ENCODE peak calls at places on chromosomes 6 and 20, in seven cellular contexts. One of them, this sample, is unnamed.

GRCh38 chr6:28474441-28475219 is 31.3 kb upstream of the ZSCAN23 start:
- DNase-seq in fibroblast of the aortic adventitia: peak
- DNase-seq in dermis blood vessel endothelial cell: peak
- DNase-seq in T follicular helper cell: no peak
- DNase-seq in keratinocyte: peak
- DNase-seq in endothelial cell: peak
- DNase-seq in naive thymus-derived CD8-positive, alpha-beta T cell: no peak
- DNase-seq in this sample: no peak

GRCh38 chr20:8940311-8940710 is 128.6 kb upstream of the PLCB4 start:
- DNase-seq in fibroblast of the aortic adventitia: no peak
- DNase-seq in dermis blood vessel endothelial cell: no peak
- DNase-seq in T follicular helper cell: no peak
- DNase-seq in keratinocyte: no peak
- DNase-seq in endothelial cell: no peak
- DNase-seq in naive thymus-derived CD8-positive, alpha-beta T cell: no peak
- DNase-seq in this sample: no peak

GRCh38 chr20:25310268-25310920 is 62.5 kb downstream of the PYGB start:
- DNase-seq in fibroblast of the aortic adventitia: peak
- DNase-seq in dermis blood vessel endothelial cell: peak
- DNase-seq in T follicular helper cell: peak
- DNase-seq in keratinocyte: no peak
- DNase-seq in endothelial cell: no peak
- DNase-seq in naive thymus-derived CD8-positive, alpha-beta T cell: no peak
- DNase-seq in this sample: peak

GRCh38 chr6:104969785-104970581 is 13.1 kb downstream of the LIN28B start:
- DNase-seq in fibroblast of the aortic adventitia: peak
- DNase-seq in dermis blood vessel endothelial cell: no peak
- DNase-seq in T follicular helper cell: no peak
- DNase-seq in keratinocyte: no peak
- DNase-seq in endothelial cell: no peak
- DNase-seq in naive thymus-derived CD8-positive, alpha-beta T cell: no peak
- DNase-seq in this sample: no peak

GRCh38 chr6:136901212-136901784 is 20.8 kb upstream of the SLC35D3 start:
- DNase-seq in fibroblast of the aortic adventitia: peak
- DNase-seq in dermis blood vessel endothelial cell: no peak
- DNase-seq in T follicular helper cell: no peak
- DNase-seq in keratinocyte: no peak
- DNase-seq in endothelial cell: no peak
- DNase-seq in naive thymus-derived CD8-positive, alpha-beta T cell: no peak
- DNase-seq in this sample: no peak

GRCh38 chr20:37914672-37915433 is 11.9 kb downstream of the VSTM2L start:
- DNase-seq in fibroblast of the aortic adventitia: no peak
- DNase-seq in dermis blood vessel endothelial cell: no peak
- DNase-seq in T follicular helper cell: no peak
- DNase-seq in keratinocyte: no peak
- DNase-seq in endothelial cell: peak
- DNase-seq in naive thymus-derived CD8-positive, alpha-beta T cell: no peak
- DNase-seq in this sample: peak

GRCh38 chr6:89921691-89922090 is 27.4 kb downstream of the GJA10 start:
- DNase-seq in fibroblast of the aortic adventitia: no peak
- DNase-seq in dermis blood vessel endothelial cell: no peak
- DNase-seq in T follicular helper cell: no peak
- DNase-seq in keratinocyte: peak
- DNase-seq in endothelial cell: no peak
- DNase-seq in naive thymus-derived CD8-positive, alpha-beta T cell: no peak
- DNase-seq in this sample: no peak

GRCh38 chr6:45378324-45378926 is 691 bp upstream of the SUPT3H start:
- DNase-seq in fibroblast of the aortic adventitia: no peak
- DNase-seq in dermis blood vessel endothelial cell: peak
- DNase-seq in T follicular helper cell: peak
- DNase-seq in keratinocyte: no peak
- DNase-seq in endothelial cell: no peak
- DNase-seq in naive thymus-derived CD8-positive, alpha-beta T cell: peak
- DNase-seq in this sample: no peak

GRCh38 chr6:157644043-157644810 is 178.8 kb upstream of the SNX9 start:
- DNase-seq in fibroblast of the aortic adventitia: peak
- DNase-seq in dermis blood vessel endothelial cell: peak
- DNase-seq in T follicular helper cell: no peak
- DNase-seq in keratinocyte: no peak
- DNase-seq in endothelial cell: no peak
- DNase-seq in naive thymus-derived CD8-positive, alpha-beta T cell: no peak
- DNase-seq in this sample: no peak

GRCh38 chr20:62339647-62340062 is 27.5 kb downstream of the LAMA5 start:
- DNase-seq in fibroblast of the aortic adventitia: no peak
- DNase-seq in dermis blood vessel endothelial cell: no peak
- DNase-seq in T follicular helper cell: no peak
- DNase-seq in keratinocyte: no peak
- DNase-seq in endothelial cell: no peak
- DNase-seq in naive thymus-derived CD8-positive, alpha-beta T cell: no peak
- DNase-seq in this sample: no peak

GRCh38 chr6:105786890-105787655 is 299.1 kb upstream of the PRDM1 start:
- DNase-seq in fibroblast of the aortic adventitia: no peak
- DNase-seq in dermis blood vessel endothelial cell: no peak
- DNase-seq in T follicular helper cell: no peak
- DNase-seq in keratinocyte: no peak
- DNase-seq in endothelial cell: no peak
- DNase-seq in naive thymus-derived CD8-positive, alpha-beta T cell: no peak
- DNase-seq in this sample: no peak

GRCh38 chr6:167233490-167233889 is 57.6 kb upstream of the UNC93A start:
- DNase-seq in fibroblast of the aortic adventitia: no peak
- DNase-seq in dermis blood vessel endothelial cell: no peak
- DNase-seq in T follicular helper cell: no peak
- DNase-seq in keratinocyte: no peak
- DNase-seq in endothelial cell: no peak
- DNase-seq in naive thymus-derived CD8-positive, alpha-beta T cell: no peak
- DNase-seq in this sample: no peak

GRCh38 chr20:25470045-25470444 is 62.6 kb downstream of the GINS1 start:
- DNase-seq in fibroblast of the aortic adventitia: peak
- DNase-seq in dermis blood vessel endothelial cell: peak
- DNase-seq in T follicular helper cell: peak
- DNase-seq in keratinocyte: no peak
- DNase-seq in endothelial cell: peak
- DNase-seq in naive thymus-derived CD8-positive, alpha-beta T cell: peak
- DNase-seq in this sample: peak

GRCh38 chr6:42193491-42193894 is 1.3 kb downstream of the GUCA1B start:
- DNase-seq in fibroblast of the aortic adventitia: peak
- DNase-seq in dermis blood vessel endothelial cell: no peak
- DNase-seq in T follicular helper cell: no peak
- DNase-seq in keratinocyte: peak
- DNase-seq in endothelial cell: no peak
- DNase-seq in naive thymus-derived CD8-positive, alpha-beta T cell: no peak
- DNase-seq in this sample: no peak

GRCh38 chr20:44961868-44962267 is 1.7 kb upstream of the TOMM34 start:
- DNase-seq in fibroblast of the aortic adventitia: peak
- DNase-seq in dermis blood vessel endothelial cell: peak
- DNase-seq in T follicular helper cell: no peak
- DNase-seq in keratinocyte: no peak
- DNase-seq in endothelial cell: no peak
- DNase-seq in naive thymus-derived CD8-positive, alpha-beta T cell: no peak
- DNase-seq in this sample: no peak

GRCh38 chr6:88586371-88587157 is 376.9 kb downstream of the RNGTT start:
- DNase-seq in fibroblast of the aortic adventitia: peak
- DNase-seq in dermis blood vessel endothelial cell: no peak
- DNase-seq in T follicular helper cell: no peak
- DNase-seq in keratinocyte: no peak
- DNase-seq in endothelial cell: no peak
- DNase-seq in naive thymus-derived CD8-positive, alpha-beta T cell: no peak
- DNase-seq in this sample: no peak

GRCh38 chr6:35611235-35611634 is 77.5 kb downstream of the FKBP5 start:
- DNase-seq in fibroblast of the aortic adventitia: peak
- DNase-seq in dermis blood vessel endothelial cell: no peak
- DNase-seq in T follicular helper cell: no peak
- DNase-seq in keratinocyte: no peak
- DNase-seq in endothelial cell: no peak
- DNase-seq in naive thymus-derived CD8-positive, alpha-beta T cell: no peak
- DNase-seq in this sample: peak

GRCh38 chr20:9241721-9242427 is 173.0 kb downstream of the PLCB4 start:
- DNase-seq in fibroblast of the aortic adventitia: no peak
- DNase-seq in dermis blood vessel endothelial cell: no peak
- DNase-seq in T follicular helper cell: no peak
- DNase-seq in keratinocyte: no peak
- DNase-seq in endothelial cell: no peak
- DNase-seq in naive thymus-derived CD8-positive, alpha-beta T cell: no peak
- DNase-seq in this sample: no peak

GRCh38 chr6:44630125-44631028 is 242.9 kb downstream of the CDC5L start:
- DNase-seq in fibroblast of the aortic adventitia: peak
- DNase-seq in dermis blood vessel endothelial cell: peak
- DNase-seq in T follicular helper cell: no peak
- DNase-seq in keratinocyte: no peak
- DNase-seq in endothelial cell: peak
- DNase-seq in naive thymus-derived CD8-positive, alpha-beta T cell: no peak
- DNase-seq in this sample: peak

GRCh38 chr20:31918471-31919105 is 33.3 kb downstream of the PDRG1 start:
- DNase-seq in fibroblast of the aortic adventitia: no peak
- DNase-seq in dermis blood vessel endothelial cell: no peak
- DNase-seq in T follicular helper cell: no peak
- DNase-seq in keratinocyte: no peak
- DNase-seq in endothelial cell: no peak
- DNase-seq in naive thymus-derived CD8-positive, alpha-beta T cell: no peak
- DNase-seq in this sample: no peak

GRCh38 chr6:12813321-12813720 is 96.8 kb downstream of the PHACTR1 start:
- DNase-seq in fibroblast of the aortic adventitia: no peak
- DNase-seq in dermis blood vessel endothelial cell: no peak
- DNase-seq in T follicular helper cell: no peak
- DNase-seq in keratinocyte: no peak
- DNase-seq in endothelial cell: no peak
- DNase-seq in naive thymus-derived CD8-positive, alpha-beta T cell: no peak
- DNase-seq in this sample: no peak

GRCh38 chr20:49889245-49889942 is 25.9 kb downstream of the SPATA2 start:
- DNase-seq in fibroblast of the aortic adventitia: no peak
- DNase-seq in dermis blood vessel endothelial cell: no peak
- DNase-seq in T follicular helper cell: no peak
- DNase-seq in keratinocyte: no peak
- DNase-seq in endothelial cell: no peak
- DNase-seq in naive thymus-derived CD8-positive, alpha-beta T cell: no peak
- DNase-seq in this sample: no peak

GRCh38 chr6:122604676-122605075 is 5.5 kb upstream of the PKIB start:
- DNase-seq in fibroblast of the aortic adventitia: no peak
- DNase-seq in dermis blood vessel endothelial cell: no peak
- DNase-seq in T follicular helper cell: no peak
- DNase-seq in keratinocyte: no peak
- DNase-seq in endothelial cell: no peak
- DNase-seq in naive thymus-derived CD8-positive, alpha-beta T cell: no peak
- DNase-seq in this sample: no peak

GRCh38 chr6:3518356-3518841 is 61.5 kb upstream of the SLC22A23 start:
- DNase-seq in fibroblast of the aortic adventitia: peak
- DNase-seq in dermis blood vessel endothelial cell: peak
- DNase-seq in T follicular helper cell: no peak
- DNase-seq in keratinocyte: peak
- DNase-seq in endothelial cell: no peak
- DNase-seq in naive thymus-derived CD8-positive, alpha-beta T cell: no peak
- DNase-seq in this sample: no peak

GRCh38 chr20:43507150-43508080 is at the start of gene L3MBTL1:
- DNase-seq in fibroblast of the aortic adventitia: peak
- DNase-seq in dermis blood vessel endothelial cell: peak
- DNase-seq in T follicular helper cell: no peak
- DNase-seq in keratinocyte: no peak
- DNase-seq in endothelial cell: peak
- DNase-seq in naive thymus-derived CD8-positive, alpha-beta T cell: peak
- DNase-seq in this sample: no peak

GRCh38 chr20:48635791-48636267 is 192.0 kb downstream of the PREX1 start:
- DNase-seq in fibroblast of the aortic adventitia: peak
- DNase-seq in dermis blood vessel endothelial cell: peak
- DNase-seq in T follicular helper cell: peak
- DNase-seq in keratinocyte: no peak
- DNase-seq in endothelial cell: peak
- DNase-seq in naive thymus-derived CD8-positive, alpha-beta T cell: peak
- DNase-seq in this sample: no peak

GRCh38 chr20:48538856-48539255 is 288.9 kb downstream of the PREX1 start:
- DNase-seq in fibroblast of the aortic adventitia: peak
- DNase-seq in dermis blood vessel endothelial cell: no peak
- DNase-seq in T follicular helper cell: no peak
- DNase-seq in keratinocyte: no peak
- DNase-seq in endothelial cell: no peak
- DNase-seq in naive thymus-derived CD8-positive, alpha-beta T cell: no peak
- DNase-seq in this sample: no peak

GRCh38 chr6:25359191-25359861 is 80.2 kb downstream of the CARMIL1 start:
- DNase-seq in fibroblast of the aortic adventitia: peak
- DNase-seq in dermis blood vessel endothelial cell: no peak
- DNase-seq in T follicular helper cell: no peak
- DNase-seq in keratinocyte: no peak
- DNase-seq in endothelial cell: no peak
- DNase-seq in naive thymus-derived CD8-positive, alpha-beta T cell: no peak
- DNase-seq in this sample: no peak

GRCh38 chr20:663315-664090 is 10.5 kb upstream of the SRXN1 start:
- DNase-seq in fibroblast of the aortic adventitia: no peak
- DNase-seq in dermis blood vessel endothelial cell: peak
- DNase-seq in T follicular helper cell: no peak
- DNase-seq in keratinocyte: no peak
- DNase-seq in endothelial cell: peak
- DNase-seq in naive thymus-derived CD8-positive, alpha-beta T cell: no peak
- DNase-seq in this sample: no peak

GRCh38 chr6:136525586-136526195 is 24.5 kb downstream of the MAP7 start:
- DNase-seq in fibroblast of the aortic adventitia: no peak
- DNase-seq in dermis blood vessel endothelial cell: no peak
- DNase-seq in T follicular helper cell: no peak
- DNase-seq in keratinocyte: no peak
- DNase-seq in endothelial cell: no peak
- DNase-seq in naive thymus-derived CD8-positive, alpha-beta T cell: no peak
- DNase-seq in this sample: no peak

GRCh38 chr20:42895062-42895461 is 294.6 kb downstream of the PTPRT start:
- DNase-seq in fibroblast of the aortic adventitia: no peak
- DNase-seq in dermis blood vessel endothelial cell: no peak
- DNase-seq in T follicular helper cell: no peak
- DNase-seq in keratinocyte: no peak
- DNase-seq in endothelial cell: no peak
- DNase-seq in naive thymus-derived CD8-positive, alpha-beta T cell: no peak
- DNase-seq in this sample: no peak

GRCh38 chr20:6818033-6818808 is 50.7 kb downstream of the BMP2 start:
- DNase-seq in fibroblast of the aortic adventitia: peak
- DNase-seq in dermis blood vessel endothelial cell: no peak
- DNase-seq in T follicular helper cell: no peak
- DNase-seq in keratinocyte: no peak
- DNase-seq in endothelial cell: no peak
- DNase-seq in naive thymus-derived CD8-positive, alpha-beta T cell: no peak
- DNase-seq in this sample: no peak

GRCh38 chr20:61748376-61748775 is 317.3 kb downstream of the TAF4 start:
- DNase-seq in fibroblast of the aortic adventitia: peak
- DNase-seq in dermis blood vessel endothelial cell: no peak
- DNase-seq in T follicular helper cell: no peak
- DNase-seq in keratinocyte: no peak
- DNase-seq in endothelial cell: no peak
- DNase-seq in naive thymus-derived CD8-positive, alpha-beta T cell: no peak
- DNase-seq in this sample: no peak

This sample was measured in CD4-positive, alpha-beta memory T cell.